ENCODE peak calls at places on chromosomes 1 and 21, in eight cellular contexts. E, A, L, J, T, G, I and C are unnamed samples.

GRCh38 chr1:184802739-184803492 is 48.3 kb upstream of the EDEM3 start:
- DNase-seq in E (no peak), A (peak; percentile 26), L (no peak), J (no peak), T (no peak), G (no peak), I (no peak), C (no peak)

GRCh38 chr1:88302843-88303486 is 381.1 kb upstream of the PKN2 start:
- DNase-seq in E (peak; percentile 45), A (peak; percentile 29), L (no peak), J (no peak), T (no peak), G (no peak), I (peak; percentile 43), C (no peak)

GRCh38 chr21:38455403-38455802 is 42.9 kb downstream of the ERG start:
- DNase-seq in E (peak; percentile 47), A (no peak), L (no peak), J (no peak), T (no peak), G (no peak), I (no peak), C (no peak)

GRCh38 chr1:247833601-247834000 is 8.1 kb downstream of the OR11L1 start:
- DNase-seq in E (no peak), A (no peak), L (no peak), J (no peak), T (no peak), G (no peak), I (no peak), C (no peak)

GRCh38 chr1:202625416-202626360 is 84.6 kb downstream of the SYT2 start:
- DNase-seq in E (peak; percentile 81), A (peak; percentile 80), L (peak; percentile 51), J (peak; percentile 81), T (peak; percentile 73), G (peak; percentile 46), I (peak; percentile 64), C (peak; percentile 36)

GRCh38 chr1:209076688-209077087 is 506.8 kb upstream of the CAMK1G start:
- DNase-seq in E (peak; percentile 1), A (peak; percentile 84), L (no peak), J (peak; percentile 22), T (no peak), G (peak; percentile 20), I (no peak), C (no peak)

GRCh38 chr1:119603695-119604094 is 44.4 kb downstream of the ZNF697 start:
- DNase-seq in E (peak; percentile 20), A (no peak), L (no peak), J (no peak), T (no peak), G (no peak), I (no peak), C (no peak)

GRCh38 chr1:49125746-49126145 is 349.1 kb upstream of the BEND5 start:
- DNase-seq in E (no peak), A (no peak), L (no peak), J (no peak), T (no peak), G (no peak), I (no peak), C (no peak)

GRCh38 chr1:72178266-72178665 is 104.1 kb downstream of the NEGR1 start:
- DNase-seq in E (no peak), A (peak; percentile 8), L (no peak), J (no peak), T (no peak), G (no peak), I (no peak), C (no peak)

GRCh38 chr21:41598561-41599511 is 90.9 kb upstream of the TMPRSS2 start:
- DNase-seq in E (peak; percentile 16), A (no peak), L (no peak), J (no peak), T (no peak), G (no peak), I (no peak), C (peak; percentile 52)

GRCh38 chr1:1259948-1260614 is 13.6 kb upstream of the C1QTNF12 start:
- DNase-seq in E (no peak), A (no peak), L (no peak), J (no peak), T (no peak), G (no peak), I (no peak), C (no peak)

GRCh38 chr1:55670331-55671082 is 455.3 kb upstream of the USP24 start:
- DNase-seq in E (peak; percentile 26), A (no peak), L (no peak), J (no peak), T (no peak), G (no peak), I (no peak), C (no peak)

GRCh38 chr1:171344473-171344820 is 30.5 kb downstream of the FMO4 start:
- DNase-seq in E (peak; percentile 69), A (peak; percentile 61), L (no peak), J (no peak), T (no peak), G (no peak), I (peak; percentile 75), C (no peak)

GRCh38 chr1:185406006-185406974 is 89.2 kb upstream of the IVNS1ABP start:
- DNase-seq in E (no peak), A (no peak), L (no peak), J (peak; percentile 28), T (no peak), G (no peak), I (no peak), C (no peak)

GRCh38 chr1:177302365-177303044 is 131.7 kb downstream of the BRINP2 start:
- DNase-seq in E (no peak), A (no peak), L (no peak), J (no peak), T (no peak), G (no peak), I (no peak), C (no peak)

GRCh38 chr1:36352141-36352909 is 28.9 kb upstream of the EVA1B start:
- DNase-seq in E (peak; percentile 62), A (no peak), L (no peak), J (no peak), T (no peak), G (no peak), I (no peak), C (no peak)

GRCh38 chr1:163875214-163875926 is 553.6 kb downstream of the NUF2 start:
- DNase-seq in E (peak; percentile 73), A (peak; percentile 74), L (peak; percentile 48), J (no peak), T (peak; percentile 35), G (no peak), I (no peak), C (no peak)

GRCh38 chr1:41891403-41891896 is 27.3 kb downstream of the HIVEP3 start:
- DNase-seq in E (peak; percentile 51), A (peak; percentile 45), L (no peak), J (peak; percentile 76), T (peak; percentile 36), G (peak; percentile 70), I (peak; percentile 44), C (no peak)

GRCh38 chr1:108708726-108709660 is 3.7 kb upstream of the FNDC7 start:
- DNase-seq in E (peak; percentile 59), A (peak; percentile 27), L (no peak), J (peak; percentile 15), T (peak; percentile 41), G (no peak), I (no peak), C (no peak)
- TF ChIP-seq CTCF in E (no peak), A (no peak), L (no peak), J (peak; percentile 10), T (no peak), G (peak; percentile 68), I (peak; percentile 9), C (no peak)

GRCh38 chr1:63142001-63142400 is 180.4 kb upstream of the FOXD3 start:
- DNase-seq in E (no peak), A (no peak), L (no peak), J (no peak), T (no peak), G (no peak), I (no peak), C (no peak)

GRCh38 chr1:63147783-63148182 is 174.6 kb upstream of the FOXD3 start:
- DNase-seq in E (no peak), A (no peak), L (no peak), J (no peak), T (no peak), G (no peak), I (no peak), C (no peak)

GRCh38 chr1:63148825-63149645 is 173.3 kb upstream of the FOXD3 start:
- DNase-seq in E (peak; percentile 78), A (peak; percentile 62), L (no peak), J (peak; percentile 34), T (peak; percentile 41), G (no peak), I (peak; percentile 56), C (no peak)

GRCh38 chr1:63143482-63143881 is 178.9 kb upstream of the FOXD3 start:
- DNase-seq in E (no peak), A (no peak), L (no peak), J (no peak), T (no peak), G (no peak), I (no peak), C (no peak)
- TF ChIP-seq CTCF in E (no peak), A (no peak), L (no peak), J (no peak), T (no peak), G (no peak), I (no peak), C (no peak)

DNA sequence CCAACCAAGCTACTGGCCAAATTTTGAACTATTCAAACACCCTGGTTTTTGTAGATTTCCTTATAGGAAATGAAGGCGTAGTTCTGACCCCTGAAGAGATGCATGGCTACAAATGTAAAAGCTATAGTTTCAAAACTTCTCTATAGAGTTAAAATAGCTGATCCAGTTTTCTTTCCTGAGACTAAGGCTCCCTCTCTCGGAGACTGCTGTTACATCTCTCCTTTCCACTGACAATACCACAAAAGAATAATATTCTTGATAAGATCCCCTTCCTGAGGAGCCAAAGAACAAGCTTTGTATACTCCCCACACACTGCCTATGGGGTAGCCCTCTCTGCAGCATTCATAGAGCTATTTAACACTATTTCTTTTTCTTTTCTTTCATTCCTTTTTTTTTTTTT is 6.7 kb upstream of the CFAP126 start:
- DNase-seq in E (peak; percentile 46), A (peak; percentile 33), L (no peak), J (peak; percentile 17), T (no peak), G (no peak), I (no peak), C (no peak)
- TF ChIP-seq CTCF in E (peak; percentile 38), A (peak; percentile 38), L (no peak), J (no peak), T (no peak), G (peak; percentile 8), I (peak; percentile 23), C (no peak)

DNA sequence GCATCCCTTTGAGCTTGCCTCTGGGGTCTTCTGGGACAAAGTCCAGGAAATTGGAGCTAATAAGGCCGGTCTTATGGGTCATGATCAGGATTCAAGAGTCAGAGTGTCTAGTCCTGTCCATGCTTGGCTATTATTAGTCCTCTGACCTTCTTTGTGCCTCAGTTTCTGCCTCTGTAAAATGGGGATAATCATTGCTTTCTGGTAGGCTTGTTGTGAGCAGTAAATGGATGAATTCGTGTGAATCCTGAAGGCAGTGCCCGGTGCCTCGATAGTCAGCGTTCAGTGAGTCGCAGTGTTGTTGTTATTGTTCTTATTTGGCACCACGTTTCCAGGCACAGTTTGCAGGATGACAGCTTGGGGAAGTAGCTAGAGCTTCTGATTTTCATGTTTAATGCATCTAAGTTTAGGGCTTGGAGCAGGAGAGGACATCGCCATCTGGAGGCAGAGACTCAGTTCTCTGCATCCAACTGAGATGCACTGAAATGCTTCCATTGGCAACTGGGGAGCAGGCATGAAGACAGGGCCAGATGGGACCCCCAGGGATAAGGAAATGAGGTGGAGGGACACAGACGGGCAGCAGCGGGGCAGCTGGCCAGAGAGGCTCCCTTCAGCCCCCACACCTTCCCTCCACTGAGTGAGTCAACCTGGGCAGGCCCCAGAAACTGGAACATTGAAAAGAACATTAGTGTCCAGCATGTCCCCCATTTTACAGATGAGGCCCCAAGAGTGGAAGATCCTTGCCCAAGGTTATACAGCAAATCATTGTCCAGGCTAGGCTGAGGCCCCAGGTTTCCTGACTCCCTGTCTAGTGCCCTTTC is 160.3 kb downstream of the PTPRU start:
- DNase-seq in E (peak; percentile 39), A (no peak), L (no peak), J (no peak), T (no peak), G (no peak), I (no peak), C (no peak)
- TF ChIP-seq CTCF in E (peak; percentile 35), A (no peak), L (no peak), J (no peak), T (no peak), G (no peak), I (no peak), C (no peak)